ENCODE peak calls at places on chromosome 1, in nine cellular contexts. G is upper lobe of right lung, W is pancreas, M is body of pancreas, E is stomach, L is uterus, K is transverse colon, S is heart left ventricle, A is left lung. H is an unnamed sample.
A peak's percentile ranks its signal among the peaks of the same experiment; 100 is the strongest.

GRCh38 chr1:234737210-234737761 is 127.3 kb upstream of the IRF2BP2 start:
- DNase-seq in M (no peak), S (no peak), K (no peak), G (peak; percentile 13), L (no peak), A (no peak), E (no peak), W (no peak), H (no peak)

GRCh38 chr1:3900150-3900968 is at the start of gene C1orf174:
- DNase-seq in E (peak; percentile 95), S (peak; percentile 97), K (peak; percentile 96), G (peak; percentile 96), W (peak; percentile 88), M (peak; percentile 97), A (peak; percentile 96), L (peak; percentile 95), H (peak; percentile 97)

GRCh38 chr1:43270421-43271095 is 775 bp downstream of the TMEM125 start:
- DNase-seq in S (peak; percentile 16), W (peak; percentile 83), L (no peak), M (peak; percentile 95), A (peak; percentile 90), E (peak; percentile 93), G (peak; percentile 92), K (peak; percentile 92), H (peak; percentile 97)

GRCh38 chr1:11284784-11285183 is 11.8 kb downstream of the UBIAD1 start:
- DNase-seq in S (no peak), K (no peak), L (no peak), W (no peak), A (no peak), M (no peak), E (no peak), G (no peak), H (no peak)

GRCh38 chr1:65812065-65812464 is 19.4 kb downstream of the PDE4B start:
- DNase-seq in L (no peak), G (no peak), S (peak; percentile 23), K (peak; percentile 39), A (no peak), W (no peak), M (peak; percentile 57), E (no peak), H (no peak)

GRCh38 chr1:31762726-31763670 is 1.1 kb downstream of the ADGRB2 start:
- DNase-seq in S (peak; percentile 61), A (peak; percentile 88), L (peak; percentile 61), W (peak; percentile 88), M (peak; percentile 73), K (peak; percentile 71), E (peak; percentile 80), G (peak; percentile 80), H (peak; percentile 83)

GRCh38 chr1:44721521-44722361 is 9.2 kb downstream of the RNU5D-1 start:
- DNase-seq in G (peak; percentile 81), E (peak; percentile 53), L (peak; percentile 48), W (no peak), S (no peak), M (peak; percentile 72), K (peak; percentile 69), A (no peak), H (peak; percentile 76)

GRCh38 chr1:159339517-159339916 is 37.4 kb downstream of the FCER1A start:
- DNase-seq in W (no peak), G (no peak), E (no peak), S (no peak), K (no peak), A (no peak), L (no peak), M (no peak), H (no peak)

GRCh38 chr1:83716641-83717040 is 282.3 kb downstream of the TTLL7 start:
- DNase-seq in W (no peak), K (no peak), L (no peak), E (no peak), A (no peak), M (no peak), S (no peak), G (no peak), H (no peak)

GRCh38 chr1:228161866-228162265 is 3.7 kb upstream of the IBA57 start:
- DNase-seq in A (no peak), E (no peak), K (no peak), L (peak; percentile 17), S (no peak), M (no peak), G (no peak), W (no peak), H (no peak)

GRCh38 chr1:6799499-6799898 is 14.2 kb downstream of the CAMTA1 start:
- DNase-seq in K (no peak), A (no peak), S (no peak), E (no peak), G (no peak), W (no peak), M (no peak), L (no peak), H (no peak)

GRCh38 chr1:116990612-116991151 is 10.9 kb upstream of the CD101 start:
- DNase-seq in A (peak; percentile 69), W (no peak), E (no peak), G (no peak), S (peak; percentile 79), K (peak; percentile 24), L (peak; percentile 31), M (peak; percentile 64), H (peak; percentile 34)

GRCh38 chr1:111565079-111565478 is 54.5 kb upstream of the RAP1A start:
- DNase-seq in M (no peak), A (no peak), E (no peak), G (no peak), K (no peak), L (no peak), S (no peak), W (no peak), H (no peak)

GRCh38 chr1:39842030-39842678 is 41.1 kb downstream of the TRIT1 start:
- DNase-seq in E (no peak), M (no peak), G (no peak), W (no peak), L (no peak), S (no peak), A (no peak), K (no peak), H (no peak)

DNA sequence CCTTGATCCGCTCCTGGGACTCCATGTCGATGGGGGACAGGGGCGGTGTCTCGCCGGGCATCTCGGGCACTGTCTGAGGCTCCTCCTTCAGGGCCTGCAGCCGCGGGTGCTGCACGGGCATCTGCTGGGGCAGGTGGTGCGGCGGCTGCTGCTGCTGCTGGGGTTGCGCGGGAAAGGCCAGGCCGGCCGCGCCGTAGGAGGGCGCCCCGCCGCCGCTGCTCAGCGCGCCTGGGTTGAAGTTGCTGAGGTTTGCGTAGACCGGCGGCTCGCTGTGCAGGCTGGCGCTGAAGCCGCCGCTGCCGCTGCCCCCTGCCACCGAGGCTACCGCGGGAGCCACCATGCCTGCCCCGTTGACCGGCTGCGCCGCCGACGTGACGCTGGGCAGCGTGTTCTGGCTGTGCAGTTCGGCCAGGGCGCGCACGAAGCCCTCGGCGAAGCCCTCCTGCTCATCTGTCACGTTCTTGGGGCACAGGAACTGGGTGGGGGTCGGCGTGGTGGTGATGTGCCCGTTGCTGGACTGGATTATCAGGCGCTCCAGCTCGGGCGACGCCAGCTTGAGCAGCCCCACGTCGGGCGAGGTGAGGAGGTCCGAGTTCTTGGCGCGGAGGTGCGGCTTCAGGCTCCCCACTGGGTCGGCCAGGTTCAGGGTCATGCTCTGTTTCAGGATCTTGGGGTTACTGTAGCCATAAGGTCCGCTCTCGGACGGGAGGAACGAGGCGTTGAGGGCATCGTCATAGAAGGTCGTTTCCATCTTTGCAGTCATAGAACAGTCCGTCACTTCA is 1.3 kb downstream of the JUN start:
- DNase-seq in E (peak; percentile 66), S (peak; percentile 52), G (peak; percentile 86), L (peak; percentile 55), K (peak; percentile 78), M (peak; percentile 64), A (peak; percentile 92), W (peak; percentile 85), H (peak; percentile 57)
- TF ChIP-seq CTCF in E (no peak), S (no peak), G (peak; percentile 12), L (peak; percentile 31), K (no peak), M (no peak), A (no peak), W (no peak), H (no peak)

GRCh38 chr1:47707887-47708535 is 270.2 kb downstream of the FOXD2 start:
- DNase-seq in L (no peak), S (no peak), W (no peak), A (no peak), E (no peak), K (peak; percentile 34), G (no peak), M (no peak), H (no peak)

GRCh38 chr1:47703161-47703825 is 265.4 kb downstream of the FOXD2 start:
- DNase-seq in S (no peak), K (no peak), A (no peak), L (no peak), E (no peak), M (no peak), W (no peak), G (peak; percentile 56), H (no peak)

GRCh38 chr1:47708658-47709301 is 270.9 kb downstream of the FOXD2 start:
- DNase-seq in S (no peak), G (no peak), M (no peak), K (peak; percentile 47), E (no peak), W (no peak), A (peak; percentile 71), L (no peak), H (peak; percentile 7)

GRCh38 chr1:47703981-47704596 is 266.2 kb downstream of the FOXD2 start:
- DNase-seq in S (no peak), M (no peak), K (no peak), G (no peak), W (no peak), L (no peak), E (no peak), A (no peak), H (no peak)

DNA sequence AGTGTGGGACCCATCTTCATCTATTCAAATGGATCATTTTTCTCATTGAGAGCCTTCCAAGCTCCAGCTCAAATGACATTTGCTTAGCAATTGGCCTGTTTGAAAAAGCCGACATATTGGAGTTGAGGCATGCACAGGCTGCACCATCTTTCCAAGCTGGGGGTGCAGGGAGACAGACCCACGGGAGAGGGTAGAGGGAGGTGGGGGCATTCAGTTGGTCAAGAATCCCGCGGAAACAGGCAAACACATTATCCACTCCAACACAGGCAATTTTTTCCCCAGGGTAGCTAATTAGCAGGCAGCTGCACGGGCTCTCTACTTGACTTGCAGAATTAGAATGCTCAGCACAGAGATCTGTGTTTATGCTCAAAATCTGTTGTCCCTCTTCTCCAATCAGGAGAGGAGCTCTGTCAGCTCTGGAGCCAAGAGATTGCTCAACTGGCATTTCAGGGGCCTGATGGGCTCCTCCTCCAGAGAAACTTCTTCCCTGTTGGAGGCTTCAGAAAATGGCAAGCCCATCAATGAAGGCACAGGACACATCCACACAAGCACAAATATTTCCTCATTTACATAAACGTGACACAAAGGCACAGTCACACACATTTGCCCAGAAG is 267.8 kb downstream of the FOXD2 start:
- DNase-seq in W (no peak), A (no peak), K (no peak), M (no peak), E (no peak), L (no peak), S (no peak), G (no peak), H (no peak)
- H3K27me3 ChIP-seq in W (no peaks in the 10 kb centered on the region), A (peaks cover 58% of the 10 kb centered on the region), K (peaks cover 32% of the 10 kb centered on the region), M (peaks cover 22% of the 10 kb centered on the region), E (peaks cover 19% of the 10 kb centered on the region), L (peaks cover 20% of the 10 kb centered on the region), S (peaks cover 33% of the 10 kb centered on the region), G (peaks cover 37% of the 10 kb centered on the region), H (peaks cover 19% of the 10 kb centered on the region)

GRCh38 chr1:29120955-29121485 is 2.7 kb downstream of the TMEM200B start:
- DNase-seq in S (peak; percentile 28), W (peak; percentile 67), A (peak; percentile 80), G (peak; percentile 72), E (peak; percentile 43), K (peak; percentile 61), M (peak; percentile 32), L (peak; percentile 67), H (peak; percentile 31)
- H3K4me3 ChIP-seq in S (peak overlapping the region; percentile 70), W (no peak overlapping the region), A (peak overlapping the region; percentile 54), G (peak overlapping the region; percentile 63), E (peak overlapping the region; percentile 74), K (no peak overlapping the region), M (no peak overlapping the region), L (peak overlapping the region; percentile 73), H (no peak overlapping the region)

GRCh38 chr1:154624756-154625643 is 17.0 kb upstream of the ADAR start:
- DNase-seq in L (no peak), E (no peak), K (no peak), M (no peak), W (no peak), A (no peak), S (no peak), G (no peak), H (no peak)
- TF ChIP-seq CTCF in L (no peak), E (no peak), K (no peak), M (no peak), W (no peak), A (no peak), S (no peak), G (no peak), H (no peak)

H was measured in thyroid gland.